ENCODE peak calls at places on chromosomes 2 and 18, in six cellular contexts. Y is PC-9, G is breast epithelium, H is right atrium auricular region, K is stomach, X is fibroblast of lung. E is an unnamed sample. For H3K4me1 and H3K27me3, the result is how much of the 10 kb centered on the place peaks cover.

GRCh38 chr18:58580078-58580477 is 48.8 kb downstream of the ALPK2 start:
- DNase-seq in Y (no peak), G (no peak), H (no peak), K (no peak), X (peak), E (no peak)

GRCh38 chr2:25887624-25888242 is 9.4 kb upstream of the ASXL2 start:
- DNase-seq in Y (no peak), G (no peak), H (no peak), K (no peak), X (no peak), E (no peak)

GRCh38 chr2:167803449-167803988 is 443.9 kb downstream of the STK39 start:
- DNase-seq in Y (no peak), G (no peak), H (no peak), K (no peak), X (no peak), E (no peak)

GRCh38 chr2:190482441-190482840 is 52.1 kb downstream of the NEMP2 start:
- DNase-seq in Y (no peak), G (no peak), H (no peak), K (no peak), X (peak), E (no peak)

GRCh38 chr18:45838302-45839070 is 13.0 kb downstream of the SIGLEC15 start:
- DNase-seq in Y (no peak), G (no peak), H (no peak), K (no peak), X (no peak), E (no peak)

GRCh38 chr2:157875720-157876065 is 437 bp downstream of the ACVR1 start:
- DNase-seq in Y (no peak), G (peak), H (no peak), K (peak), X (no peak), E (peak)

GRCh38 chr2:54499666-54500065 is 43.5 kb downstream of the SPTBN1 start:
- DNase-seq in Y (no peak), G (no peak), H (no peak), K (no peak), X (peak), E (no peak)

GRCh38 chr2:147327636-147328035 is 517.2 kb upstream of the ACVR2A start:
- DNase-seq in Y (no peak), G (no peak), H (no peak), K (no peak), X (no peak), E (no peak)

GRCh38 chr2:218896501-218897393 is 16.1 kb downstream of the WNT10A start:
- DNase-seq in Y (peak), G (no peak), H (peak), K (peak), X (no peak), E (no peak)

GRCh38 chr2:65228249-65228750 is 669 bp downstream of the ACTR2 start:
- DNase-seq in Y (no peak), G (no peak), H (no peak), K (no peak), X (peak), E (no peak)

GRCh38 chr2:183093857-183094657 is 15.5 kb downstream of the DUSP19 start:
- DNase-seq in Y (no peak), G (no peak), H (no peak), K (no peak), X (peak), E (no peak)

GRCh38 chr2:28369355-28369754 is 23.3 kb upstream of the FOSL2 start:
- DNase-seq in Y (no peak), G (no peak), H (no peak), K (no peak), X (no peak), E (no peak)

GRCh38 chr2:233032551-233033320 is at the start of gene NEU2:
- DNase-seq in Y (no peak), G (no peak), H (no peak), K (no peak), X (peak), E (no peak)

GRCh38 chr18:7447629-7448028 is 119.5 kb upstream of the PTPRM start:
- DNase-seq in Y (no peak), G (no peak), H (no peak), K (no peak), X (no peak), E (no peak)

GRCh38 chr2:7838636-7839035 is 843.2 kb upstream of the ID2 start:
- DNase-seq in Y (no peak), G (no peak), H (no peak), K (no peak), X (no peak), E (no peak)

GRCh38 chr2:216713691-216714411 is 18.5 kb upstream of the IGFBP5 start:
- DNase-seq in Y (no peak), G (no peak), H (no peak), K (no peak), X (peak), E (no peak)

GRCh38 chr18:11512096-11513030 is 97.0 kb upstream of the SLC35G4 start:
- DNase-seq in Y (no peak), G (no peak), H (no peak), K (no peak), X (peak), E (no peak)

GRCh38 chr2:107235491-107236254 is 349.7 kb upstream of the ST6GAL2 start:
- DNase-seq in Y (no peak), G (no peak), H (no peak), K (no peak), X (no peak), E (no peak)

GRCh38 chr18:63025251-63025710 is 294.3 kb downstream of the BCL2 start:
- DNase-seq in Y (peak), G (peak), H (no peak), K (no peak), X (no peak), E (no peak)

GRCh38 chr2:2698182-2699116 is 367.4 kb upstream of the MYT1L start:
- DNase-seq in Y (no peak), G (no peak), H (no peak), K (no peak), X (no peak), E (no peak)

GRCh38 chr2:98086491-98087446 is at the start of gene VWA3B:
- DNase-seq in Y (peak), G (peak), H (no peak), K (peak), X (peak), E (peak)

GRCh38 chr2:100407108-100407507 is 10.4 kb downstream of the CHST10 start:
- DNase-seq in Y (no peak), G (no peak), H (no peak), K (no peak), X (no peak), E (no peak)

GRCh38 chr2:230868947-230869690 is 4.4 kb downstream of the ITM2C start:
- DNase-seq in Y (no peak), G (no peak), H (no peak), K (peak), X (no peak), E (no peak)

GRCh38 chr2:37847792-37848191 is 77.3 kb upstream of the RMDN2 start:
- DNase-seq in Y (no peak), G (no peak), H (no peak), K (no peak), X (no peak), E (no peak)

GRCh38 chr18:48786621-48787522 is 163.9 kb downstream of the SMAD7 start:
- DNase-seq in Y (no peak), G (peak), H (no peak), K (no peak), X (no peak), E (peak)

GRCh38 chr2:165425556-165425955 is 43.9 kb upstream of the CSRNP3 start:
- DNase-seq in Y (no peak), G (no peak), H (no peak), K (no peak), X (no peak), E (no peak)

GRCh38 chr2:43129676-43130547 is 96.5 kb downstream of the ZFP36L2 start:
- DNase-seq in Y (no peak), G (no peak), H (no peak), K (peak), X (peak), E (peak)

GRCh38 chr18:9629709-9630108 is 15.3 kb upstream of the PPP4R1 start:
- DNase-seq in Y (no peak), G (no peak), H (no peak), K (no peak), X (no peak), E (no peak)

GRCh38 chr2:217890445-217890844 is 112.3 kb downstream of the TNS1 start:
- DNase-seq in Y (no peak), G (no peak), H (peak), K (no peak), X (peak), E (no peak)

GRCh38 chr18:2515408-2515807 is 55.9 kb downstream of the METTL4 start:
- DNase-seq in Y (no peak), G (no peak), H (no peak), K (no peak), X (peak), E (no peak)

GRCh38 chr2:9462872-9463697 is 11.3 kb upstream of the IAH1 start:
- DNase-seq in Y (no peak), G (no peak), H (no peak), K (no peak), X (no peak), E (no peak)

DNA sequence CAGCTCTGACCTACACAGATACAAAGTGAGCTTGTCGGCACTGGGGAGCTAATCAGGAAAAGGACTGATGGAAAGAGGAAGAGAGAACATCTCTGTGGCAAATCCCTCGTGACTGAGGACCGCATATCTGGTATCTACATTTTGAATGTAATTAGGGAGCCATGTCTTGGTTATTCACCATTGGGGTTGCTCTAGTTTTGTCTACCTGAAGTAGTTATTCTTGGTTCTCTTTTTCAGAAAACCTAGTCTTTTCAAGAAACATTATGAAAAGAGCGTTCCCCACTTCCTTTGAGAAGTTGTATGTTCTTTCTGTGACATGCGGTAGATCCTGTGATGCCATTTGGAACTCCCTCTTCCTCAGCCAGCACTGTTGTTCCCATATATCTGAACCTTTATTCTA is 104.4 kb downstream of the DOCK10 start:
- DNase-seq in Y (no peak), G (no peak), H (no peak), K (no peak), X (no peak), E (no peak)
- H3K4me1 ChIP-seq in Y (under half), G (under half), H (under half), K (under half), X (under half), E (under half)

GRCh38 chr2:120711694-120712093 is 24.0 kb upstream of the GLI2 start:
- DNase-seq in Y (no peak), G (no peak), H (no peak), K (no peak), X (no peak), E (no peak)

GRCh38 chr2:120708944-120709607 is 26.6 kb upstream of the GLI2 start:
- DNase-seq in Y (no peak), G (no peak), H (no peak), K (no peak), X (no peak), E (no peak)

GRCh38 chr2:120712180-120712678 is 23.4 kb upstream of the GLI2 start:
- DNase-seq in Y (peak), G (no peak), H (no peak), K (no peak), X (peak), E (no peak)

GRCh38 chr2:120709608-120710041 is 26.0 kb upstream of the GLI2 start:
- DNase-seq in Y (no peak), G (no peak), H (no peak), K (no peak), X (peak), E (no peak)

DNA sequence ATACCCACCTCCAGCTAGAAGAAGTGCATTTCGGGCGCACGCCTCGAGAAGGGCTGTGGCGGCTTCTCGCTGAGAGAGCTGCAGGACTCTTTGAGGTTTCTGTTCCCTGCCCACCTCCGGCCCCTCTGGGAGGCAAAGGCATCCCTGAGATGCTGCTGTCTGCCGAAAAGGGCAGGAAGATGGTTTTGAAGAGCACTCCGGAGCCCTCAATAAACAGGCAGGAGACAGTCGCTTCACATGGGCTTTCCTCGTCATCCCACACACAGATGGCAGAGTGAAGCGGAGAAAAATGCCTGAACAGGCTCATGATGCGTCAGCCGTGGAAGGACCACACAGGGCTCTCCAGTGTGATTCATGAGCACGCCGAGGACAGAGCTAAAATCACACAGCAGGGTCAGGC is 25.4 kb upstream of the GLI2 start:
- DNase-seq in Y (no peak), G (no peak), H (no peak), K (no peak), X (peak), E (no peak)
- H3K27me3 ChIP-seq in Y (under half), G (under half), H (under half), K (under half), X (under half), E (under half)

GRCh38 chr18:23837591-23837990 is 148.3 kb downstream of the LAMA3 start:
- DNase-seq in Y (no peak), G (no peak), H (peak), K (no peak), X (peak), E (no peak)

GRCh38 chr18:23842305-23842704 is 153.1 kb downstream of the LAMA3 start:
- DNase-seq in Y (no peak), G (no peak), H (no peak), K (no peak), X (no peak), E (no peak)

GRCh38 chr18:23835506-23835905 is 146.3 kb downstream of the LAMA3 start:
- DNase-seq in Y (no peak), G (no peak), H (no peak), K (no peak), X (peak), E (no peak)

GRCh38 chr18:23838233-23838632 is 149.0 kb downstream of the LAMA3 start:
- DNase-seq in Y (no peak), G (no peak), H (no peak), K (no peak), X (no peak), E (no peak)

GRCh38 chr18:23838801-23839366 is 149.6 kb downstream of the LAMA3 start:
- DNase-seq in Y (no peak), G (no peak), H (no peak), K (no peak), X (no peak), E (no peak)
- H3K4me1 ChIP-seq in Y (under half), G (under half), H (under half), K (under half), X (under half), E (under half)

GRCh38 chr18:32770181-32770650 is 2.6 kb downstream of the KLHL14 start:
- DNase-seq in Y (no peak), G (no peak), H (no peak), K (no peak), X (no peak), E (no peak)

GRCh38 chr18:32770651-32771168 is 2.1 kb downstream of the KLHL14 start:
- DNase-seq in Y (no peak), G (no peak), H (no peak), K (no peak), X (no peak), E (no peak)

GRCh38 chr18:32772580-32773186 is at the start of gene KLHL14:
- DNase-seq in Y (no peak), G (no peak), H (no peak), K (no peak), X (no peak), E (no peak)

GRCh38 chr18:32771871-32772499 is 838 bp downstream of the KLHL14 start:
- DNase-seq in Y (no peak), G (no peak), H (no peak), K (no peak), X (no peak), E (no peak)

DNA sequence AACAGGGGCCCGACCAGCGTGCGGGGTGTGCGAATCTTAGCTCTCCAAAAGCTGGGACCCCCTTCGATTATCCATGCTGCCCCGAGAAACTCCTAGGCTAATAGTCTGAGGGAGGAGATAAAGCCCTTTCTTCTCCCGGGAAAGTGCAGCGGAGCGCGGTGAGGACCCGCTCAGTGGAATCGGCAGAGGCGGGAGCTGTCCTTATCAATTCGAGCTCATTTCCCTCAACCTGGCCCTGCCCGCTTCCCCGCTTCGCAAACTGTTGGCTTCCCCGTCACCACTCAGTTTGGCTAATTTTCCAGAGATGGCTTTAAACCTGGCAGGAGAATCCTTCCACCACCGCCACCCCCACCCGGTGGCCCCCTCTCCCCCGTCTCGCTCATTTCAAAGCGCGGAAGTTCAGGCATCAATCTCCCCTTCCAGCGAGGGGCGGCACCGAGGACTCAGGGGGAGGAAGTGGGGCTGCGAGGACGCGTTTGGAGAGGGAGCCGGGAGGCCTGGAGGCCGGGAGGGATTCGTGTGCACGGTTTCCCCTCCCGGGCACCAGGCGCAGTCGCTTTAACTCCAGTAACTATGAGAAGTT is 1.6 kb downstream of the KLHL14 start:
- DNase-seq in Y (no peak), G (no peak), H (no peak), K (no peak), X (no peak), E (no peak)
- H3K27me3 ChIP-seq in Y (under half), G (under half), H (under half), K (under half), X (under half), E (under half)

DNA sequence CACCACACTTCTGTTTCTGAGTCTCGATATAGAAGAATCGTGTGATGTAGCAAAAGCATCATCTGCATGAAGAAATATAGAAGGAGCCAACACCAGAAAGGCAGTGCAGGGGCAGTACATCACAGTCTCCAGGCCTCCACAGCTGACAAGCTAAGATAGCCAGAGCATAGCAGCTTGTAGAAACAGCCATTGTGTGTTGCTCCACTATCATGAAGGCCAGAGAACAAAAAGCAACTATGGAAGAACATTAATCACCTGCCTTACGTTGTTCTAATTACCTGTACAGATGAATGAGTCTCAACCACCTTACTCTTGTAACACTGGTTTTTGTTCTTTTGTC is 129.0 kb downstream of the RND3 start:
- DNase-seq in Y (no peak), G (no peak), H (no peak), K (no peak), X (no peak), E (no peak)
- H3K4me1 ChIP-seq in Y (under half), G (under half), H (under half), K (under half), X (under half), E (under half)